ENCODE peak calls at places on chromosomes 11 and 22, in ten cellular contexts. D is fibroblast of villous mesenchyme; F is NB4; V is astrocyte of the spinal cord; T is upper lobe of right lung; U is amniotic stem cell; O is EH; C is BE2C; J is epithelial cell of proximal tubule; A is activated T-helper 1 cell treated with anti-CD3 and anti-CD28 coated beads, Interleukin-2, amount 50 U/mL, for 16 hours. Y is an unnamed sample.

GRCh38 chr11:35139883-35140282 is 912 bp downstream of the CD44 start:
- DNase-seq in D (no peak), F (peak), V (no peak), T (no peak), U (no peak), O (peak), C (no peak), J (no peak), A (no peak), Y (peak)

GRCh38 chr11:26285593-26285992 is 46.3 kb upstream of the ANO3 start:
- DNase-seq in D (no peak), F (no peak), V (no peak), T (no peak), U (no peak), O (no peak), C (no peak), J (no peak), A (no peak), Y (no peak)

GRCh38 chr22:36036167-36036624 is 7.6 kb upstream of the RBFOX2 start:
- DNase-seq in D (no peak), F (no peak), V (no peak), T (no peak), U (no peak), O (no peak), C (peak), J (no peak), A (no peak), Y (no peak)

GRCh38 chr22:25623310-25623734 is 58.8 kb downstream of the GRK3 start:
- DNase-seq in D (no peak), F (no peak), V (no peak), T (no peak), U (no peak), O (no peak), C (no peak), J (no peak), A (no peak), Y (no peak)

GRCh38 chr11:122038543-122038942 is 77.5 kb downstream of the BLID start:
- DNase-seq in D (peak), F (no peak), V (peak), T (no peak), U (no peak), O (peak), C (no peak), J (peak), A (no peak), Y (peak)

GRCh38 chr22:19998232-19998951 is 18.2 kb downstream of the ARVCF start:
- DNase-seq in D (no peak), F (no peak), V (no peak), T (no peak), U (no peak), O (no peak), C (peak), J (no peak), A (no peak), Y (no peak)

GRCh38 chr11:112310414-112310813 is 49.8 kb upstream of the PLET1 start:
- DNase-seq in D (peak), F (peak), V (no peak), T (no peak), U (no peak), O (no peak), C (no peak), J (no peak), A (no peak), Y (no peak)

GRCh38 chr11:120643254-120643653 is 131.7 kb downstream of the GRIK4 start:
- DNase-seq in D (no peak), F (no peak), V (no peak), T (peak), U (no peak), O (no peak), C (peak), J (no peak), A (no peak), Y (no peak)

GRCh38 chr11:61756452-61757212 is 4.2 kb downstream of the MYRF start:
- DNase-seq in D (peak), F (peak), V (peak), T (no peak), U (no peak), O (peak), C (no peak), J (no peak), A (no peak), Y (peak)

GRCh38 chr11:121054266-121054665 is 30.4 kb downstream of the TBCEL start:
- DNase-seq in D (no peak), F (no peak), V (no peak), T (no peak), U (no peak), O (no peak), C (no peak), J (no peak), A (no peak), Y (no peak)

GRCh38 chr11:7442588-7443215 is 42.6 kb upstream of the OLFML1 start:
- DNase-seq in D (peak), F (peak), V (peak), T (peak), U (peak), O (peak), C (peak), J (no peak), A (peak), Y (peak)

GRCh38 chr11:64406221-64406946 is 47.4 kb downstream of the RPS6KA4 start:
- DNase-seq in D (peak), F (no peak), V (no peak), T (no peak), U (no peak), O (no peak), C (peak), J (no peak), A (no peak), Y (no peak)

GRCh38 chr11:69376155-69377028 is 82.4 kb downstream of the MYEOV start:
- DNase-seq in D (no peak), F (no peak), V (no peak), T (no peak), U (no peak), O (no peak), C (peak), J (no peak), A (no peak), Y (no peak)

GRCh38 chr22:33105501-33105911 is 47.3 kb upstream of the SYN3 start:
- DNase-seq in D (peak), F (no peak), V (no peak), T (no peak), U (no peak), O (peak), C (no peak), J (peak), A (no peak), Y (peak)

GRCh38 chr11:1304376-1304775 is 5.1 kb downstream of the TOLLIP start:
- DNase-seq in D (no peak), F (no peak), V (no peak), T (peak), U (no peak), O (no peak), C (no peak), J (no peak), A (no peak), Y (no peak)

GRCh38 chr11:83819936-83820549 is 533.9 kb upstream of the CCDC90B start:
- DNase-seq in D (peak), F (peak), V (peak), T (no peak), U (peak), O (peak), C (no peak), J (no peak), A (no peak), Y (peak)

GRCh38 chr11:8757047-8757446 is 74.5 kb downstream of the RPL27A start:
- DNase-seq in D (no peak), F (no peak), V (peak), T (no peak), U (no peak), O (peak), C (no peak), J (peak), A (no peak), Y (no peak)

GRCh38 chr11:2816941-2817421 is 68.6 kb downstream of the CDKN1C start:
- DNase-seq in D (peak), F (no peak), V (peak), T (peak), U (peak), O (peak), C (no peak), J (no peak), A (no peak), Y (no peak)

GRCh38 chr11:74546752-74547151 is 45.6 kb upstream of the POLD3 start:
- DNase-seq in D (no peak), F (no peak), V (no peak), T (no peak), U (no peak), O (no peak), C (no peak), J (no peak), A (no peak), Y (no peak)

GRCh38 chr11:12599408-12600143 is 74.6 kb upstream of the TEAD1 start:
- DNase-seq in D (no peak), F (peak), V (no peak), T (peak), U (no peak), O (no peak), C (peak), J (no peak), A (no peak), Y (peak)

GRCh38 chr22:23385301-23386244 is 194.5 kb downstream of the IGLL1 start:
- DNase-seq in D (peak), F (peak), V (peak), T (peak), U (no peak), O (peak), C (peak), J (peak), A (peak), Y (peak)

GRCh38 chr22:48979482-48979881 is 848.2 kb downstream of the BRD1 start:
- DNase-seq in D (no peak), F (peak), V (no peak), T (no peak), U (no peak), O (no peak), C (no peak), J (no peak), A (no peak), Y (peak)

GRCh38 chr11:119107538-119108150 is 500 bp downstream of the C2CD2L start:
- DNase-seq in D (no peak), F (peak), V (no peak), T (peak), U (no peak), O (peak), C (no peak), J (no peak), A (no peak), Y (no peak)

GRCh38 chr11:127965947-127966668 is 621.2 kb downstream of the ETS1 start:
- DNase-seq in D (peak), F (no peak), V (no peak), T (no peak), U (no peak), O (peak), C (no peak), J (no peak), A (no peak), Y (no peak)

GRCh38 chr22:33917744-33918406 is 2.4 kb downstream of the LARGE1 start:
- DNase-seq in D (peak), F (peak), V (no peak), T (no peak), U (no peak), O (peak), C (no peak), J (no peak), A (no peak), Y (no peak)

GRCh38 chr22:40009231-40009769 is 14.5 kb downstream of the FAM83F start:
- DNase-seq in D (no peak), F (no peak), V (peak), T (no peak), U (no peak), O (no peak), C (no peak), J (no peak), A (no peak), Y (peak)

GRCh38 chr11:110128161-110128560 is 35.0 kb downstream of the ZC3H12C start:
- DNase-seq in D (peak), F (no peak), V (peak), T (no peak), U (no peak), O (peak), C (no peak), J (no peak), A (no peak), Y (no peak)

GRCh38 chr11:19919050-19919561 is 206.5 kb downstream of the NAV2 start:
- DNase-seq in D (peak), F (no peak), V (peak), T (peak), U (peak), O (peak), C (no peak), J (peak), A (no peak), Y (peak)

GRCh38 chr11:12166299-12167092 is 56.1 kb downstream of the MICAL2 start:
- DNase-seq in D (no peak), F (no peak), V (no peak), T (peak), U (no peak), O (no peak), C (no peak), J (no peak), A (no peak), Y (no peak)

GRCh38 chr11:82890002-82890341 is 10.3 kb downstream of the PRCP start:
- DNase-seq in D (no peak), F (no peak), V (no peak), T (no peak), U (no peak), O (no peak), C (no peak), J (no peak), A (no peak), Y (no peak)

GRCh38 chr11:114154271-114155047 is 94.9 kb downstream of the ZBTB16 start:
- DNase-seq in D (peak), F (peak), V (no peak), T (no peak), U (no peak), O (no peak), C (no peak), J (no peak), A (no peak), Y (no peak)

GRCh38 chr11:74159642-74160041 is 11.2 kb downstream of the C2CD3 start:
- DNase-seq in D (no peak), F (no peak), V (no peak), T (no peak), U (no peak), O (no peak), C (no peak), J (no peak), A (no peak), Y (no peak)

GRCh38 chr22:29396126-29396525 is 7.8 kb upstream of the AP1B1 start:
- DNase-seq in D (no peak), F (no peak), V (no peak), T (no peak), U (no peak), O (no peak), C (no peak), J (no peak), A (no peak), Y (no peak)